ENCODE peak calls at places on chromosomes 3 and 15, in eight cellular contexts. O is cardiac muscle cell, D is fibroblast of mammary gland, X is foreskin fibroblast, P is bronchial epithelial cell, B is NB4, R is psoas muscle, Y is OCI-LY7. L is an unnamed sample.
A peak's percentile ranks its signal among the peaks of the same experiment; 100 is the strongest.

GRCh38 chr3:182913889-182914288 is 66.4 kb downstream of the DCUN1D1 start:
- DNase-seq in O (no peak), D (no peak), X (no peak), P (no peak), B (no peak), R (no peak), Y (peak; percentile 80), L (no peak)

GRCh38 chr3:45409921-45410320 is 21.5 kb downstream of the LARS2 start:
- DNase-seq in O (peak; percentile 38), D (peak; percentile 45), X (no peak), P (no peak), B (peak; percentile 59), R (no peak), Y (no peak), L (peak; percentile 16)

GRCh38 chr15:77500986-77501385 is 80.3 kb downstream of the HMG20A start:
- DNase-seq in O (peak; percentile 53), D (peak; percentile 74), X (peak; percentile 73), P (peak; percentile 79), B (no peak), R (no peak), Y (no peak), L (peak; percentile 32)

GRCh38 chr3:58679974-58680656 is 13.5 kb upstream of the FAM3D start:
- DNase-seq in O (no peak), D (no peak), X (peak; percentile 10), P (peak; percentile 27), B (no peak), R (no peak), Y (no peak), L (no peak)

GRCh38 chr3:9193211-9193610 is 56.2 kb downstream of the SRGAP3 start:
- DNase-seq in O (no peak), D (no peak), X (no peak), P (no peak), B (no peak), R (no peak), Y (no peak), L (no peak)

GRCh38 chr15:33780011-33780768 is 188.1 kb upstream of the CHRM5 start:
- DNase-seq in O (no peak), D (no peak), X (no peak), P (no peak), B (no peak), R (no peak), Y (peak; percentile 88), L (no peak)

GRCh38 chr3:107369791-107370190 is 7.4 kb upstream of the CCDC54 start:
- DNase-seq in O (no peak), D (peak; percentile 21), X (peak; percentile 44), P (no peak), B (no peak), R (no peak), Y (no peak), L (no peak)

GRCh38 chr15:29233566-29233965 is 36.1 kb downstream of the NSMCE3 start:
- DNase-seq in O (no peak), D (peak; percentile 6), X (no peak), P (no peak), B (no peak), R (no peak), Y (no peak), L (peak; percentile 3)

GRCh38 chr3:102745881-102746280 is 311.1 kb downstream of the ZPLD1 start:
- DNase-seq in O (no peak), D (no peak), X (peak; percentile 2), P (peak; percentile 9), B (no peak), R (no peak), Y (no peak), L (peak; percentile 2)

GRCh38 chr15:96199111-96199510 is 131.4 kb upstream of the NR2F2 start:
- DNase-seq in O (no peak), D (no peak), X (no peak), P (no peak), B (no peak), R (no peak), Y (no peak), L (no peak)

GRCh38 chr3:116524455-116524854 is 79.2 kb upstream of the LSAMP start:
- DNase-seq in O (no peak), D (peak; percentile 31), X (peak; percentile 44), P (peak; percentile 7), B (no peak), R (no peak), Y (no peak), L (peak; percentile 25)

GRCh38 chr15:96047255-96047931 is 283.1 kb upstream of the NR2F2 start:
- DNase-seq in O (peak; percentile 79), D (peak; percentile 99), X (peak; percentile 98), P (peak; percentile 41), B (peak; percentile 67), R (no peak), Y (no peak), L (peak; percentile 97)

GRCh38 chr3:185732782-185733181 is 92.1 kb downstream of the IGF2BP2 start:
- DNase-seq in O (peak; percentile 79), D (peak; percentile 91), X (peak; percentile 93), P (peak; percentile 85), B (no peak), R (no peak), Y (no peak), L (peak; percentile 84)

GRCh38 chr3:150005243-150006102 is 34.8 kb upstream of the PFN2 start:
- DNase-seq in O (no peak), D (peak; percentile 84), X (peak; percentile 71), P (peak; percentile 71), B (peak; percentile 2), R (no peak), Y (no peak), L (peak; percentile 52)

GRCh38 chr15:96428742-96429141 is 98.2 kb downstream of the NR2F2 start:
- DNase-seq in O (peak; percentile 91), D (peak; percentile 97), X (peak; percentile 91), P (peak; percentile 84), B (no peak), R (peak; percentile 59), Y (no peak), L (peak; percentile 95)

GRCh38 chr15:38038659-38039442 is 104.4 kb downstream of the TMCO5A start:
- DNase-seq in O (peak; percentile 57), D (peak; percentile 93), X (peak; percentile 87), P (peak; percentile 94), B (no peak), R (no peak), Y (no peak), L (peak; percentile 83)

GRCh38 chr3:156373095-156373494 is 181.8 kb downstream of the SSR3 start:
- DNase-seq in O (no peak), D (no peak), X (no peak), P (no peak), B (no peak), R (no peak), Y (no peak), L (no peak)

GRCh38 chr3:53694648-53695356 is 151.4 kb downstream of the CHDH start:
- DNase-seq in O (no peak), D (no peak), X (no peak), P (no peak), B (no peak), R (no peak), Y (no peak), L (no peak)

GRCh38 chr3:190589326-190589725 is 75.4 kb downstream of the IL1RAP start:
- DNase-seq in O (no peak), D (no peak), X (no peak), P (no peak), B (no peak), R (no peak), Y (no peak), L (no peak)

GRCh38 chr3:164524201-164524600 is 554.1 kb downstream of the SI start:
- DNase-seq in O (no peak), D (no peak), X (no peak), P (no peak), B (no peak), R (no peak), Y (no peak), L (no peak)
- H3K4me3 ChIP-seq in O (no peak overlapping the region), D (no peak overlapping the region), X (no peak overlapping the region), P (no peak overlapping the region), B (no peak overlapping the region), R (no peak overlapping the region), Y (no peak overlapping the region), L (no peak overlapping the region)

DNA sequence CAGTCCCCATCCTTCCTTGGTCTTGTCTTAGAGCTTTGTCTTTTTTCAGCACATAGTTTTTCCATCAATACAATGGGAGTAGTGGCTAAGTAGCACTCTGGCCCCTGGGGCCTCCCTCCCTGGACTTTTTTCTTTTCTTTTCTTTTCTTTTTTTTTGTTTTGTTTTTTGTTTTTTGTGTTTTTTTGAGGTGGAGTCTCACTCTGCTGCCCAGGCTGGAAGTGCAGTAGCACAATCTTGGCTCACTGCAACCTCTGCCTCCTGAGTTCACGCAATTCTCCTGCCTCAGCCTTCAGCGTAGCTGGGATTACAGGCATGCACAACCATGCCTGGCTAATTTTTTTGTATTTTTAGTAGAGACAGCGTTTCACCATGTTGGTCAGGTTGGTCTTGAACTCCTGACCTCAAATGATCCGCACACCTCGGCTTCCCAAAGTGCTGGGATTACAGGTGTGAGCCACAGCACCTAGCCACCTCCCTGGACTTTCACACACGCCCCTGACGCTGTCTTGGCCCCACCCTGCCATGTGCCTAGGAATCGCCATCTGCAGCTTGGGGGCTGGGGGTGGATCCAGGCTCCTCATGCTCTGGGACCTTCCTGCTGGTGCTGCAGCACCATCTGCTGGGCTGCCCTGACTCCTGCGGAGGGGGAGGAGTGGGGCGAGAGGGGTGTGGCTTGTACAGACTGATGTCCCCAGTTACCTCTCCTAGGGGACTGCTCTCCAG is 2.8 kb downstream of the C15orf39 start:
- DNase-seq in O (peak; percentile 91), D (peak; percentile 90), X (peak; percentile 97), P (peak; percentile 86), B (peak; percentile 95), R (peak; percentile 95), Y (peak; percentile 90), L (peak; percentile 64)
- H3K4me3 ChIP-seq in O (no peak overlapping the region), D (peak overlapping the region; percentile 84), X (peak overlapping the region; percentile 91), P (no peak overlapping the region), B (peak overlapping the region; percentile 99), R (peak overlapping the region; percentile 87), Y (peak overlapping the region; percentile 88), L (no peak overlapping the region)

DNA sequence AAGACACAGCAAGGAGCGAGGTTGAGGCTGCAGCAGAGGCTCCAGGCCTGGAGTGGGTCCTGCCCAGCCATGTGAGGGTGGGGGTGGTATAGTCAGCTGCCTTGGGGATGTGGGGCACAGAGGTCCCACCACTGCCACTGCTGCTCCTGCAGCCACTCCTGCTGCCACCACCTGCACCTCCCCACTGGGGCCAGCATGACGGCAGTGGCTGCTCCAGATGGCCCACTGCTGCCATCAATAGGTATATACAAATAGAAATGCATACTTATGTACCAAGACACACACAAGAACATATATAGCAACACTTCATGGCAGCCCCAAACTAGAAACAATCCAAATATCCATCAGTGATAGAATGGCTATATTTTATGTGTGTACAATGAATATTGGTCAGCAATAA is 10.0 kb upstream of the TOP2B start:
- DNase-seq in O (no peak), D (no peak), X (no peak), P (no peak), B (no peak), R (no peak), Y (no peak), L (no peak)
- H3K4me3 ChIP-seq in O (no peak overlapping the region), D (no peak overlapping the region), X (no peak overlapping the region), P (no peak overlapping the region), B (no peak overlapping the region), R (no peak overlapping the region), Y (no peak overlapping the region), L (no peak overlapping the region)

DNA sequence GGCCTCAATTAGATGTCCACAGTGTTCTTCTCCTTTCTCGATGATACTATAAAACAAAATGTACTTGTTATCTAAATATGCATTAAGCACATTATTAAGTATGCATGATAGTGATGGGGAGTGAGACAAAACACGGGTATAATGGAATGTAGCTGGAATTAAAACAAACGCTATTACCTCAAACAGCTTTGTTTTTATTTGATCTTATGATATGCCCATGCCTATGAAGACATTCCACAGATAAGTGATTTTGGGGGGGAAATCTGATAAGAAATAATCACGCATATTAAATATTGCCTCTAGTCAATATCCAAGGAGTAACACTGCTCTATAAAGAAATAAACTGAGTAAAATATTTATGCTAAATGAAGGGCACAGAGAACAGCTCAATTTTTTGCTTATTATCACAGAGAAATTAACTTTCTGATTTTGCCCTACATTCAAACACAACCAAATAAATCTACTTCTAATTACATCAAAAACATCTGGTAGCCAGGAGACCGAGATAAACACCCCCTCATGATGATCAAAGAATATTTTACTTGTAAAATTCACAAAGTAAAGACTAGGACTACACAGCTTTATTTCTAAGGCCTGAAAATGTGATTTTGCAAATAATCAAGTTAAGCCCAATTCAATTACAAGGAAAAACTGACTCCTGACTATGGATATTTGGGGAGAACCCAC is 1.9 kb downstream of the COX17 start:
- DNase-seq in O (no peak), D (no peak), X (no peak), P (no peak), B (no peak), R (no peak), Y (no peak), L (no peak)
- H3K4me3 ChIP-seq in O (peak overlapping the region; percentile 63), D (no peak overlapping the region), X (no peak overlapping the region), P (no peak overlapping the region), B (peak overlapping the region; percentile 84), R (peak overlapping the region; percentile 92), Y (peak overlapping the region; percentile 87), L (no peak overlapping the region)